ENCODE peak calls at places on chromosomes 5 and 9, in seven cellular contexts. Z is left cardiac atrium; A is lung; Q is NCI-H1048; S is stimulated activated CD4-positive, alpha-beta T cell treated with anti-CD3 and anti-CD28 coated beads, TNF-alpha, amount 100 ng/mL, for 1 hour; V is nephron progenitor cell; D is IMR-90. W is an unnamed sample.

GRCh38 chr9:2362170-2362569 is 259.4 kb upstream of the VLDLR start:
- DNase-seq in Z (no peak), A (no peak), Q (no peak), S (no peak), V (no peak), D (no peak), W (no peak)

GRCh38 chr9:133558191-133559126 is 24.0 kb downstream of the ADAMTSL2 start:
- DNase-seq in Z (peak; percentile 76), A (no peak), Q (no peak), S (no peak), V (no peak), D (peak; percentile 85), W (peak; percentile 74)

GRCh38 chr9:99825158-99826046 is 3.7 kb downstream of the NR4A3 start:
- DNase-seq in Z (peak; percentile 25), A (no peak), Q (no peak), S (no peak), V (peak; percentile 35), D (no peak), W (no peak)

GRCh38 chr9:126146254-126147145 is 180.1 kb upstream of the MVB12B start:
- DNase-seq in Z (no peak), A (peak; percentile 29), Q (no peak), S (no peak), V (peak; percentile 42), D (no peak), W (no peak)

GRCh38 chr9:109497193-109498165 is 628 bp downstream of the PTPN3 start:
- DNase-seq in Z (peak; percentile 36), A (no peak), Q (no peak), S (no peak), V (peak; percentile 43), D (no peak), W (no peak)

GRCh38 chr5:37568893-37569292 is 189.8 kb downstream of the WDR70 start:
- DNase-seq in Z (no peak), A (no peak), Q (no peak), S (no peak), V (no peak), D (no peak), W (no peak)

GRCh38 chr9:119961774-119962408 is 592.7 kb upstream of the BRINP1 start:
- DNase-seq in Z (peak; percentile 31), A (peak; percentile 38), Q (peak; percentile 32), S (no peak), V (peak; percentile 75), D (peak; percentile 29), W (no peak)

GRCh38 chr5:71767661-71768060 is 48.6 kb downstream of the CARTPT start:
- DNase-seq in Z (no peak), A (no peak), Q (no peak), S (no peak), V (no peak), D (peak; percentile 28), W (no peak)

GRCh38 chr5:28523416-28523815 is 1485.0 kb upstream of the CDH9 start:
- DNase-seq in Z (no peak), A (no peak), Q (no peak), S (no peak), V (no peak), D (no peak), W (no peak)

GRCh38 chr9:106405871-106406435 is 457.0 kb upstream of the ZNF462 start:
- DNase-seq in Z (no peak), A (no peak), Q (no peak), S (no peak), V (no peak), D (no peak), W (no peak)

GRCh38 chr5:16585028-16585667 is 31.6 kb downstream of the RETREG1 start:
- DNase-seq in Z (no peak), A (no peak), Q (no peak), S (no peak), V (no peak), D (no peak), W (no peak)

GRCh38 chr5:96427823-96428222 is 5.2 kb downstream of the PCSK1 start:
- DNase-seq in Z (no peak), A (no peak), Q (no peak), S (no peak), V (peak; percentile 22), D (peak; percentile 15), W (no peak)

GRCh38 chr5:172853355-172853975 is 19.4 kb downstream of the ERGIC1 start:
- DNase-seq in Z (no peak), A (no peak), Q (no peak), S (no peak), V (no peak), D (peak; percentile 73), W (no peak)

GRCh38 chr9:110543631-110544051 is 35.9 kb downstream of the SVEP1 start:
- DNase-seq in Z (peak; percentile 34), A (no peak), Q (no peak), S (no peak), V (no peak), D (no peak), W (no peak)

GRCh38 chr9:100213730-100214477 is 114.9 kb downstream of the INVS start:
- DNase-seq in Z (no peak), A (no peak), Q (no peak), S (no peak), V (no peak), D (peak; percentile 88), W (no peak)

GRCh38 chr9:130235558-130236435 is 29.8 kb upstream of the HMCN2 start:
- DNase-seq in Z (peak; percentile 74), A (peak; percentile 65), Q (peak; percentile 12), S (peak; percentile 26), V (peak; percentile 84), D (peak; percentile 50), W (peak; percentile 65)

GRCh38 chr5:6446626-6447309 is 1.9 kb upstream of the UBE2QL1 start:
- DNase-seq in Z (no peak), A (no peak), Q (no peak), S (no peak), V (no peak), D (no peak), W (no peak)

GRCh38 chr5:159071382-159071781 is 28.3 kb downstream of the EBF1 start:
- DNase-seq in Z (no peak), A (no peak), Q (no peak), S (no peak), V (no peak), D (no peak), W (no peak)

GRCh38 chr9:125568616-125569015 is 138.4 kb downstream of the MAPKAP1 start:
- DNase-seq in Z (no peak), A (no peak), Q (no peak), S (no peak), V (no peak), D (peak; percentile 39), W (no peak)

GRCh38 chr9:124595743-124596142 is 88.5 kb upstream of the NR5A1 start:
- DNase-seq in Z (no peak), A (no peak), Q (no peak), S (no peak), V (peak; percentile 33), D (no peak), W (no peak)

GRCh38 chr5:178423431-178423830 is 166.8 kb downstream of the COL23A1 start:
- DNase-seq in Z (no peak), A (no peak), Q (no peak), S (no peak), V (no peak), D (no peak), W (no peak)

GRCh38 chr5:2556375-2556966 is 195.0 kb downstream of the IRX2 start:
- DNase-seq in Z (no peak), A (no peak), Q (no peak), S (no peak), V (no peak), D (no peak), W (no peak)

GRCh38 chr9:36729902-36730301 is 157.2 kb downstream of the MELK start:
- DNase-seq in Z (no peak), A (no peak), Q (no peak), S (no peak), V (no peak), D (peak; percentile 40), W (no peak)

GRCh38 chr9:2623046-2623865 is 1.7 kb downstream of the VLDLR start:
- DNase-seq in Z (peak; percentile 75), A (peak; percentile 79), Q (no peak), S (no peak), V (peak; percentile 46), D (peak; percentile 59), W (peak; percentile 43)

GRCh38 chr9:125504616-125505015 is 202.4 kb downstream of the MAPKAP1 start:
- DNase-seq in Z (no peak), A (no peak), Q (no peak), S (no peak), V (no peak), D (no peak), W (no peak)

GRCh38 chr5:88436290-88436689 is 167.6 kb upstream of the TMEM161B start:
- DNase-seq in Z (no peak), A (no peak), Q (no peak), S (no peak), V (no peak), D (no peak), W (no peak)

GRCh38 chr5:55934117-55934613 is 60.6 kb downstream of the IL6ST start:
- DNase-seq in Z (no peak), A (peak; percentile 86), Q (no peak), S (no peak), V (no peak), D (no peak), W (no peak)

GRCh38 chr5:98468188-98468869 is 305.1 kb upstream of the RGMB start:
- DNase-seq in Z (no peak), A (no peak), Q (no peak), S (no peak), V (no peak), D (peak; percentile 95), W (no peak)

GRCh38 chr9:134968011-134968822 is 50.5 kb upstream of the FCN1 start:
- DNase-seq in Z (no peak), A (no peak), Q (no peak), S (no peak), V (peak; percentile 68), D (peak; percentile 28), W (no peak)

GRCh38 chr9:107438211-107439030 is 51.1 kb downstream of the KLF4 start:
- DNase-seq in Z (no peak), A (no peak), Q (no peak), S (no peak), V (peak; percentile 3), D (no peak), W (no peak)

GRCh38 chr9:83219154-83219923 is 156.4 kb upstream of the RASEF start:
- DNase-seq in Z (peak; percentile 84), A (peak; percentile 81), Q (peak; percentile 20), S (no peak), V (peak; percentile 78), D (peak; percentile 46), W (peak; percentile 46)

W was measured in frontal cortex.